ENCODE peak calls at places on chromosome 14, in four cellular contexts. Z is kidney, D is glutamatergic neuron, V is lower leg skin. A is an unnamed sample.

GRCh38 chr14:86357866-86358265 is 827.9 kb downstream of the FLRT2 start:
- DNase-seq in Z (no peak), D (no peak), V (no peak), A (no peak)

GRCh38 chr14:105905456-105905855 is 379.1 kb downstream of the TMEM121 start:
- DNase-seq in V (no peak), Z (no peak), D (no peak), A (no peak)

GRCh38 chr14:95683793-95684192 is 2.4 kb upstream of the TCL1B start:
- DNase-seq in V (peak), D (no peak), Z (no peak), A (no peak)

GRCh38 chr14:77258566-77258965 is 12.4 kb downstream of the NGB start:
- DNase-seq in V (no peak), Z (no peak), D (no peak), A (peak)

GRCh38 chr14:22556021-22556989 is 32.7 kb downstream of the DAD1 start:
- DNase-seq in V (peak), Z (peak), D (no peak), A (no peak)

GRCh38 chr14:34874386-34875030 is 652 bp downstream of the BAZ1A start:
- DNase-seq in Z (peak), D (peak), V (peak), A (no peak)

GRCh38 chr14:101250336-101250947 is 310.9 kb upstream of the DIO3 start:
- DNase-seq in Z (no peak), V (peak), D (no peak), A (no peak)

GRCh38 chr14:100536141-100536540 is 51.1 kb downstream of the BEGAIN start:
- DNase-seq in Z (peak), V (peak), D (peak), A (peak)

GRCh38 chr14:86057018-86057667 is 527.2 kb downstream of the FLRT2 start:
- DNase-seq in Z (no peak), V (no peak), D (peak), A (no peak)

GRCh38 chr14:87567926-87568325 is 425.1 kb downstream of the GALC start:
- DNase-seq in D (no peak), Z (no peak), V (no peak), A (no peak)
- TF ChIP-seq CTCF in D (no peak), Z (no peak), V (no peak), A (no peak)

GRCh38 chr14:45134051-45134958 is at the start of gene FKBP3:
- DNase-seq in D (peak), Z (peak), V (peak), A (peak)
- TF ChIP-seq CTCF in D (no peak), Z (peak), V (no peak), A (peak)

GRCh38 chr14:104137297-104138097 is 890 bp upstream of the KIF26A start:
- DNase-seq in D (peak), Z (peak), V (peak), A (peak)
- TF ChIP-seq CTCF in D (peak), Z (peak), V (peak), A (peak)

GRCh38 chr14:91317381-91318313 is 73.1 kb upstream of the GPR68 start:
- DNase-seq in D (no peak), Z (peak), V (peak), A (no peak)
- TF ChIP-seq CTCF in D (no peak), Z (no peak), V (no peak), A (peak)

GRCh38 chr14:67675219-67675582 is 769 bp upstream of the VTI1B start:
- DNase-seq in Z (no peak), V (no peak), D (no peak), A (no peak)

GRCh38 chr14:67673451-67673850 is 981 bp downstream of the VTI1B start:
- DNase-seq in V (no peak), Z (no peak), D (no peak), A (no peak)

GRCh38 chr14:67674480-67675218 is at the start of gene VTI1B:
- DNase-seq in D (peak), Z (peak), V (peak), A (peak)

GRCh38 chr14:67668559-67668958 is 5.9 kb downstream of the VTI1B start:
- DNase-seq in D (no peak), Z (no peak), V (no peak), A (no peak)

DNA sequence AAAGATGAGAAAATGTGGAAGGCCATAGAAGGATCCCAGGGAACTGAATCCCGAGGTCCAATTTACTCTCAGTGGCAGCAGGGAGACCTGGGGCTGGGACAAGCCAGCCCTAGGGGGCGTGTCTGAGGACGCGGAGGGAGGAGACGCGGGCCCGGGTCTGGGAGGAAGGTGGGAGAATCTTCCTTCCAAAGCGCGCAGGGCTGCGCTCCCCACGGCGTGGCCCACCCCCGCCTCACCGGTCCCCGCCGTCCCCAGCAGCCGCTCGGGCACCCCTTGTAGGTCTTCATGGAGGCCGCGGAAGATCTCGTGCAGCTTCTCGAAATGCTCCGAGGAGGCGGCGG is 323 bp downstream of the VTI1B start:
- DNase-seq in D (peak), Z (peak), V (peak), A (no peak)
- TF ChIP-seq CTCF in D (no peak), Z (peak), V (no peak), A (peak)

GRCh38 chr14:57865066-57865449 is 834 bp downstream of the SLC35F4 start:
- DNase-seq in D (no peak), V (no peak), Z (peak), A (no peak)

GRCh38 chr14:57866199-57866755 is 385 bp upstream of the SLC35F4 start:
- DNase-seq in D (no peak), Z (peak), V (no peak), A (no peak)

GRCh38 chr14:57869530-57870088 is 3.7 kb upstream of the SLC35F4 start:
- DNase-seq in D (no peak), Z (no peak), V (no peak), A (no peak)

GRCh38 chr14:57863471-57863870 is 2.4 kb downstream of the SLC35F4 start:
- DNase-seq in Z (no peak), V (no peak), D (no peak), A (no peak)

DNA sequence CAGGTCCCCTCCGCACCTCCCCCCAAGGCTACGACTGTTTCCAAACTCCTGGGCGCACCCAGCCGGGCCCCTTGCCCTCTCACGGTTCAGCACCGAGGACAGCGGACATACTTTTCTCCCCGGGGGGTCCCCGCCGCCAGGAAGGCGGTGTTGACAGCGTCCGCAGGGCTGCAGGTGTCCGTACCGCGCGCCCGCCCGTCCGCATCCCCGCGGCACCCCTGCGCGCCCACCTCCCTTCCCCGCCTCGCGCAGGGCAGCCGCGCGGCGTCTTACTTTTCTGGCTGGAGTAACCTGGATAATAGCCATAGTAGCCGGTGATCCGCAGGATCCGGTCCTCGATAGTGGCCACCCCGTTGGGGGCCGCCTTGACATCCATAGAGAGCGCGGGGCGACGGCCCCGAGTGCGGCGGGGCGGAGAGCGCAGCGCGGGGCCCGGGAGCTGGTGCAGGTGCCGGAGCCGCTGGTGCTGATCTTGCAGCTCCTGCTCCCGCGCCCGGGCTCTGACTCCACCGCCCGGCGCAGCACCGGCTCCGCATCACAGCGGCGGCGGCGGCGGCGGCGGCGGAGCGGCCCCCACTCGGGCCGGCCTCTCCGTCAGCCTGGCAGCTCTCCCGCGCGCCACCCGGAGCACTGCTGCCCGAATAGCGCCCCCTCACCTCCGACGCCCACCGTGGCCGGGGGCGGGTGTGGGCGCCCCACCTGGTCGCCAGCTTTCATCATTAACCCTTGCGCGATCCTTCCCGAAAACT is at the start of gene SLC35F4:
- DNase-seq in V (no peak), D (peak), Z (peak), A (peak)
- TF ChIP-seq CTCF in V (no peak), D (no peak), Z (no peak), A (no peak)

A was measured in chondrocyte.